ENCODE peak calls at places on chromosome 16, in four cellular contexts. A is coronary artery, Y is epithelial cell of esophagus, G is Karpas-422. Z is an unnamed sample.

GRCh38 chr16:49590166-49590871 is 216.7 kb downstream of the C16orf78 start:
- DNase-seq in Y (no peak), A (peak), G (no peak), Z (no peak)

GRCh38 chr16:67847064-67847861 is at the start of gene CENPT:
- DNase-seq in A (no peak), Y (peak), G (peak), Z (no peak)

GRCh38 chr16:79723583-79724168 is 123.1 kb upstream of the MAF start:
- DNase-seq in Y (no peak), A (no peak), G (no peak), Z (no peak)

GRCh38 chr16:51151951-51152663 is 1.0 kb upstream of the SALL1 start:
- DNase-seq in Y (no peak), G (no peak), A (peak), Z (no peak)

GRCh38 chr16:28863929-28864886 is 565 bp downstream of the SH2B1 start:
- DNase-seq in A (no peak), G (no peak), Y (no peak), Z (peak)

GRCh38 chr16:59878479-59878878 is 1144.4 kb upstream of the GOT2 start:
- DNase-seq in Y (peak), A (no peak), G (no peak), Z (no peak)

GRCh38 chr16:81708459-81709368 is 70.4 kb upstream of the PLCG2 start:
- DNase-seq in A (no peak), Y (no peak), G (no peak), Z (no peak)

GRCh38 chr16:12971216-12971615 is 69.8 kb downstream of the SHISA9 start:
- DNase-seq in G (no peak), Y (peak), A (no peak), Z (no peak)

GRCh38 chr16:19463468-19464315 is 46.0 kb downstream of the TMC5 start:
- DNase-seq in A (no peak), G (no peak), Y (peak), Z (no peak)

GRCh38 chr16:49620158-49620867 is 235.6 kb downstream of the ZNF423 start:
- DNase-seq in Y (no peak), A (peak), G (no peak), Z (no peak)

GRCh38 chr16:57204675-57205074 is 18.5 kb downstream of the RSPRY1 start:
- DNase-seq in A (no peak), G (no peak), Y (no peak), Z (no peak)

GRCh38 chr16:71883849-71884638 is at the start of gene ZNF821:
- DNase-seq in A (peak), Y (peak), G (peak), Z (peak)

GRCh38 chr16:51201604-51202003 is 50.5 kb upstream of the SALL1 start:
- DNase-seq in Y (no peak), A (no peak), G (no peak), Z (no peak)

GRCh38 chr16:57804111-57804837 is 2.0 kb upstream of the KIFC3 start:
- DNase-seq in G (no peak), A (no peak), Y (no peak), Z (no peak)

GRCh38 chr16:89422905-89423630 is 67.3 kb downstream of the ANKRD11 start:
- DNase-seq in A (no peak), G (no peak), Y (peak), Z (peak)

GRCh38 chr16:25097304-25097988 is 14.1 kb upstream of the LCMT1 start:
- DNase-seq in G (no peak), A (no peak), Y (no peak), Z (no peak)

GRCh38 chr16:4936181-4936990 is 562 bp downstream of the PPL start:
- DNase-seq in G (no peak), A (no peak), Y (no peak), Z (no peak)

GRCh38 chr16:23380501-23380951 is 72.5 kb downstream of the COG7 start:
- DNase-seq in G (no peak), A (no peak), Y (no peak), Z (no peak)

GRCh38 chr16:56463153-56463552 is 11.8 kb downstream of the OGFOD1 start:
- DNase-seq in G (no peak), A (no peak), Y (no peak), Z (no peak)

GRCh38 chr16:89291776-89292175 is 74.3 kb downstream of the ZNF778 start:
- DNase-seq in Y (no peak), A (no peak), G (no peak), Z (no peak)

GRCh38 chr16:9134739-9135138 is 43.3 kb downstream of the HAPSTR1 start:
- DNase-seq in Y (peak), G (peak), A (no peak), Z (peak)

GRCh38 chr16:78211951-78212350 is 112.5 kb downstream of the WWOX start:
- DNase-seq in Y (peak), G (no peak), A (no peak), Z (no peak)

GRCh38 chr16:84699147-84699711 is 571 bp upstream of the USP10 start:
- DNase-seq in A (no peak), Y (peak), G (peak), Z (no peak)

GRCh38 chr16:85569615-85570212 is 43.4 kb upstream of the GSE1 start:
- DNase-seq in Y (no peak), G (no peak), A (no peak), Z (peak)

GRCh38 chr16:11094075-11094593 is 149.8 kb downstream of the CLEC16A start:
- DNase-seq in Y (peak), G (peak), A (no peak), Z (no peak)

GRCh38 chr16:86261379-86261778 is 248.9 kb upstream of the FOXF1 start:
- DNase-seq in G (peak), Y (no peak), A (no peak), Z (no peak)

GRCh38 chr16:86722970-86723369 is 144.6 kb downstream of the FOXL1 start:
- DNase-seq in A (no peak), Y (no peak), G (no peak), Z (no peak)

GRCh38 chr16:57479422-57480126 is 6.7 kb downstream of the DOK4 start:
- DNase-seq in G (no peak), Y (peak), A (no peak), Z (no peak)

GRCh38 chr16:3716831-3717234 is 491 bp downstream of the TRAP1 start:
- DNase-seq in G (peak), A (peak), Y (peak), Z (peak)

GRCh38 chr16:88925540-88925887 is 51.5 kb downstream of the CBFA2T3 start:
- DNase-seq in G (no peak), A (no peak), Y (no peak), Z (no peak)

GRCh38 chr16:88468289-88469129 is 15.4 kb downstream of the ZFPM1 start:
- DNase-seq in A (no peak), G (peak), Y (peak), Z (no peak)

GRCh38 chr16:733382-734207 is 6.7 kb downstream of the HAGHL start:
- DNase-seq in A (no peak), G (peak), Y (no peak), Z (no peak)

GRCh38 chr16:73274140-73274539 is 226.2 kb upstream of the ZFHX3 start:
- DNase-seq in G (no peak), A (no peak), Y (no peak), Z (no peak)

GRCh38 chr16:23595951-23596720 is at the start of gene NDUFAB1:
- DNase-seq in Y (peak), A (peak), G (peak), Z (peak)

GRCh38 chr16:5042574-5043171 is 8.9 kb upstream of the NAGPA start:
- DNase-seq in A (no peak), G (no peak), Y (peak), Z (peak)

GRCh38 chr16:16183562-16183961 is 39.7 kb downstream of the ABCC6 start:
- DNase-seq in A (no peak), G (peak), Y (no peak), Z (no peak)

GRCh38 chr16:74743668-74744299 is 30.8 kb downstream of the FA2H start:
- DNase-seq in A (no peak), Y (peak), G (no peak), Z (no peak)

GRCh38 chr16:14186007-14186953 is 115.2 kb downstream of the MRTFB start:
- DNase-seq in Y (peak), G (no peak), A (no peak), Z (no peak)
- H3K4me3 ChIP-seq in Y (no peak), G (no peak), A (peak), Z (no peak)

GRCh38 chr16:53511084-53511402 is 8.0 kb upstream of the AKTIP start:
- DNase-seq in A (no peak), G (no peak), Y (no peak), Z (no peak)
- H3K4me3 ChIP-seq in A (no peak), G (no peak), Y (no peak), Z (no peak)

GRCh38 chr16:2512920-2513404 is 790 bp upstream of the ATP6V0C start:
- DNase-seq in Y (no peak), A (no peak), G (peak), Z (peak)
- H3K4me3 ChIP-seq in Y (peak), A (peak), G (peak), Z (peak)

GRCh38 chr16:53502331-53503269 is at the start of gene AKTIP:
- DNase-seq in G (peak), Y (peak), A (peak), Z (no peak)

GRCh38 chr16:53503270-53503911 is 382 bp upstream of the AKTIP start:
- DNase-seq in Y (peak), G (peak), A (peak), Z (peak)

GRCh38 chr16:53506254-53506653 is 3.2 kb upstream of the AKTIP start:
- DNase-seq in G (no peak), Y (no peak), A (no peak), Z (no peak)

GRCh38 chr16:53504161-53504663 is 1.2 kb upstream of the AKTIP start:
- DNase-seq in Y (no peak), G (peak), A (peak), Z (peak)

GRCh38 chr16:53504665-53505064 is 1.7 kb upstream of the AKTIP start:
- DNase-seq in A (peak), Y (peak), G (no peak), Z (no peak)
- H3K4me3 ChIP-seq in A (peak), Y (no peak), G (peak), Z (peak)